ENCODE peak calls at places on chromosome 21, in seven cellular contexts. K is HT-29, T is NCI-H774, Z is nephron progenitor cell, N is A673, L is HuH-7.5, P is activated T-cell treated with anti-CD3 and anti-CD28 coated beads for 24 hours. A is an unnamed sample.

GRCh38 chr21:44051462-44051941 is 39.4 kb downstream of the TRAPPC10 start:
- DNase-seq in K (no peak), T (no peak), Z (no peak), N (no peak), L (no peak), P (no peak), A (no peak)

GRCh38 chr21:10425856-10426255 is 95.5 kb upstream of the TPTE start:
- DNase-seq in K (no peak), T (no peak), Z (no peak), N (no peak), L (no peak), P (no peak), A (no peak)

GRCh38 chr21:28636988-28637691 is 355.5 kb downstream of the LTN1 start:
- DNase-seq in K (peak), T (no peak), Z (no peak), N (no peak), L (no peak), P (no peak), A (peak)

GRCh38 chr21:26977741-26978140 is 10.9 kb upstream of the ADAMTS5 start:
- DNase-seq in K (no peak), T (no peak), Z (no peak), N (no peak), L (no peak), P (no peak), A (peak)

GRCh38 chr21:25964009-25964408 is 206.6 kb downstream of the APP start:
- DNase-seq in K (no peak), T (no peak), Z (no peak), N (no peak), L (no peak), P (no peak), A (peak)

GRCh38 chr21:26686278-26686677 is 113.2 kb upstream of the CYYR1 start:
- DNase-seq in K (peak), T (no peak), Z (no peak), N (peak), L (no peak), P (no peak), A (peak)

GRCh38 chr21:41124626-41125240 is 43.2 kb upstream of the BACE2 start:
- DNase-seq in K (no peak), T (no peak), Z (no peak), N (no peak), L (no peak), P (no peak), A (no peak)

GRCh38 chr21:26140185-26140584 is 30.4 kb downstream of the APP start:
- DNase-seq in K (peak), T (no peak), Z (no peak), N (no peak), L (peak), P (no peak), A (peak)

GRCh38 chr21:25571726-25572121 is 35.6 kb downstream of the MRPL39 start:
- DNase-seq in K (no peak), T (no peak), Z (no peak), N (no peak), L (no peak), P (no peak), A (no peak)

GRCh38 chr21:45042664-45043161 is 31.7 kb upstream of the ADARB1 start:
- DNase-seq in K (no peak), T (no peak), Z (no peak), N (no peak), L (no peak), P (no peak), A (no peak)

GRCh38 chr21:16116798-16117197 is 387.0 kb downstream of the USP25 start:
- DNase-seq in K (no peak), T (no peak), Z (no peak), N (no peak), L (no peak), P (no peak), A (peak)

GRCh38 chr21:27532081-27532480 is 565.2 kb upstream of the ADAMTS5 start:
- DNase-seq in K (peak), T (no peak), Z (no peak), N (no peak), L (peak), P (no peak), A (peak)

GRCh38 chr21:32674731-32675130 is 53.1 kb downstream of the SYNJ1 start:
- DNase-seq in K (no peak), T (no peak), Z (no peak), N (no peak), L (no peak), P (no peak), A (no peak)

GRCh38 chr21:42633858-42634257 is 19.6 kb upstream of the PDE9A start:
- DNase-seq in K (no peak), T (no peak), Z (no peak), N (no peak), L (no peak), P (no peak), A (no peak)

GRCh38 chr21:17396948-17397347 is 115.9 kb upstream of the CXADR start:
- DNase-seq in K (no peak), T (no peak), Z (no peak), N (no peak), L (no peak), P (no peak), A (no peak)

GRCh38 chr21:30129246-30129645 is 37.4 kb downstream of the CLDN17 start:
- DNase-seq in K (no peak), T (no peak), Z (no peak), N (no peak), L (no peak), P (no peak), A (no peak)

GRCh38 chr21:34743831-34744230 is 75.0 kb downstream of the CLIC6 start:
- DNase-seq in K (no peak), T (no peak), Z (no peak), N (no peak), L (no peak), P (no peak), A (peak)

GRCh38 chr21:35256468-35256988 is 207.4 kb upstream of the RUNX1 start:
- DNase-seq in K (peak), T (peak), Z (no peak), N (peak), L (no peak), P (no peak), A (peak)

GRCh38 chr21:40901690-40902089 is 54.7 kb upstream of the DSCAM start:
- DNase-seq in K (no peak), T (no peak), Z (no peak), N (no peak), L (no peak), P (no peak), A (no peak)

GRCh38 chr21:36210779-36211659 is 54.4 kb downstream of the DOP1B start:
- DNase-seq in K (no peak), T (no peak), Z (no peak), N (no peak), L (no peak), P (no peak), A (no peak)

GRCh38 chr21:46092026-46092764 is 5.7 kb upstream of the COL6A2 start:
- DNase-seq in K (no peak), T (no peak), Z (no peak), N (no peak), L (no peak), P (no peak), A (peak)

GRCh38 chr21:38330671-38331070 is 73.9 kb downstream of the KCNJ15 start:
- DNase-seq in K (no peak), T (no peak), Z (no peak), N (no peak), L (no peak), P (no peak), A (no peak)

GRCh38 chr21:39153373-39153772 is 29.9 kb downstream of the PSMG1 start:
- DNase-seq in K (peak), T (no peak), Z (no peak), N (peak), L (peak), P (no peak), A (peak)

GRCh38 chr21:42110691-42111469 is 39.8 kb downstream of the UMODL1 start:
- DNase-seq in K (no peak), T (no peak), Z (no peak), N (no peak), L (no peak), P (no peak), A (no peak)

GRCh38 chr21:35090403-35090802 is 41.3 kb upstream of the RUNX1 start:
- DNase-seq in K (no peak), T (no peak), Z (no peak), N (no peak), L (no peak), P (no peak), A (no peak)

GRCh38 chr21:38241029-38241740 is 15.6 kb upstream of the KCNJ15 start:
- DNase-seq in K (no peak), T (no peak), Z (no peak), N (no peak), L (no peak), P (no peak), A (no peak)

GRCh38 chr21:42313501-42313969 is 1.7 kb downstream of the TFF3 start:
- DNase-seq in K (no peak), T (no peak), Z (no peak), N (no peak), L (no peak), P (no peak), A (no peak)

GRCh38 chr21:32562426-32562825 is 22.9 kb downstream of the TCP10L start:
- DNase-seq in K (peak), T (no peak), Z (no peak), N (peak), L (no peak), P (no peak), A (peak)

GRCh38 chr21:33401617-33401967 is 1.6 kb upstream of the IFNGR2 start:
- DNase-seq in K (no peak), T (no peak), Z (no peak), N (no peak), L (no peak), P (no peak), A (no peak)

GRCh38 chr21:39529026-39529425 is 77.3 kb downstream of the SH3BGR start:
- DNase-seq in K (peak), T (no peak), Z (peak), N (no peak), L (no peak), P (no peak), A (no peak)

GRCh38 chr21:14956826-14957225 is 108.0 kb downstream of the NRIP1 start:
- DNase-seq in K (no peak), T (no peak), Z (no peak), N (no peak), L (no peak), P (no peak), A (peak)

GRCh38 chr21:31354122-31354521 is 10.1 kb upstream of the TIAM1 start:
- DNase-seq in K (no peak), T (no peak), Z (no peak), N (no peak), L (no peak), P (no peak), A (no peak)

GRCh38 chr21:29105218-29105617 is 25.2 kb upstream of the MAP3K7CL start:
- DNase-seq in K (peak), T (no peak), Z (no peak), N (no peak), L (no peak), P (no peak), A (peak)

GRCh38 chr21:36902793-36903192 is 63.7 kb downstream of the HLCS start:
- DNase-seq in K (no peak), T (no peak), Z (no peak), N (no peak), L (no peak), P (no peak), A (no peak)

GRCh38 chr21:46126321-46127238 is 28.7 kb downstream of the COL6A2 start:
- DNase-seq in K (no peak), T (no peak), Z (peak), N (no peak), L (no peak), P (no peak), A (no peak)

GRCh38 chr21:40054403-40054802 is 187.2 kb downstream of the PCP4 start:
- DNase-seq in K (peak), T (peak), Z (no peak), N (no peak), L (peak), P (no peak), A (no peak)

GRCh38 chr21:46110499-46111192 is 12.7 kb downstream of the COL6A2 start:
- DNase-seq in K (no peak), T (no peak), Z (no peak), N (no peak), L (no peak), P (no peak), A (no peak)

GRCh38 chr21:36696640-36697472 is 2.1 kb upstream of the SIM2 start:
- DNase-seq in K (no peak), T (no peak), Z (no peak), N (no peak), L (no peak), P (no peak), A (no peak)

GRCh38 chr21:35198004-35198403 is 148.9 kb upstream of the RUNX1 start:
- DNase-seq in K (no peak), T (no peak), Z (no peak), N (no peak), L (no peak), P (no peak), A (peak)

GRCh38 chr21:42581676-42582371 is 68.2 kb downstream of the SLC37A1 start:
- DNase-seq in K (no peak), T (no peak), Z (no peak), N (no peak), L (no peak), P (no peak), A (no peak)

A was measured in HCEC 1CT.